ENCODE peak calls at places on chromosome 4, in eight cellular contexts. I is GM12878; V is CD8-positive, alpha-beta T cell; H is fibroblast of pulmonary artery; M is OCI-LY7; Y is astrocyte of the cerebellum; T is MM.1S; G is astrocyte of the spinal cord. A is an unnamed sample.

GRCh38 chr4:76733380-76733779 is 164.6 kb downstream of the SOWAHB start:
- DNase-seq in I (no peak), V (no peak), H (no peak), M (no peak), Y (no peak), T (peak), G (no peak), A (peak)

GRCh38 chr4:74874785-74875367 is 58.0 kb upstream of the PARM1 start:
- DNase-seq in I (peak), V (no peak), H (peak), M (peak), Y (peak), T (peak), G (peak), A (peak)

GRCh38 chr4:141195095-141195707 is 25.5 kb upstream of the ZNF330 start:
- DNase-seq in I (no peak), V (no peak), H (no peak), M (no peak), Y (no peak), T (no peak), G (no peak), A (no peak)

GRCh38 chr4:123418486-123418931 is 21.9 kb downstream of the SPRY1 start:
- DNase-seq in I (no peak), V (no peak), H (peak), M (peak), Y (peak), T (peak), G (peak), A (peak)

GRCh38 chr4:97987019-97987648 is 156.1 kb downstream of the STPG2 start:
- DNase-seq in I (no peak), V (no peak), H (peak), M (peak), Y (peak), T (peak), G (peak), A (peak)

GRCh38 chr4:110527156-110527555 is 51.2 kb downstream of the ENPEP start:
- DNase-seq in I (no peak), V (no peak), H (no peak), M (peak), Y (no peak), T (no peak), G (no peak), A (no peak)

GRCh38 chr4:120517966-120518365 is 404.6 kb downstream of the PRDM5 start:
- DNase-seq in I (peak), V (no peak), H (peak), M (no peak), Y (peak), T (no peak), G (peak), A (peak)

GRCh38 chr4:74598611-74599325 is 153.8 kb downstream of the AREG start:
- DNase-seq in I (no peak), V (no peak), H (peak), M (no peak), Y (no peak), T (no peak), G (no peak), A (no peak)

GRCh38 chr4:47367761-47368160 is 95.7 kb downstream of the COMMD8 start:
- DNase-seq in I (no peak), V (no peak), H (no peak), M (no peak), Y (no peak), T (no peak), G (no peak), A (no peak)
- H3K4me3 ChIP-seq in I (no peak), V (no peak), H (no peak), M (no peak), Y (no peak), T (no peak), G (no peak), A (no peak)

GRCh38 chr4:16417198-16417597 is 190.9 kb upstream of the TAPT1 start:
- DNase-seq in I (no peak), V (no peak), H (no peak), M (no peak), Y (no peak), T (no peak), G (no peak), A (no peak)

GRCh38 chr4:16411691-16412090 is 185.4 kb upstream of the TAPT1 start:
- DNase-seq in I (no peak), V (no peak), H (no peak), M (no peak), Y (no peak), T (no peak), G (no peak), A (no peak)

GRCh38 chr4:16413794-16414555 is 187.7 kb upstream of the TAPT1 start:
- DNase-seq in I (no peak), V (no peak), H (no peak), M (no peak), Y (no peak), T (no peak), G (no peak), A (no peak)

GRCh38 chr4:16418814-16419213 is 192.5 kb upstream of the TAPT1 start:
- DNase-seq in I (no peak), V (no peak), H (peak), M (no peak), Y (peak), T (no peak), G (peak), A (no peak)

DNA sequence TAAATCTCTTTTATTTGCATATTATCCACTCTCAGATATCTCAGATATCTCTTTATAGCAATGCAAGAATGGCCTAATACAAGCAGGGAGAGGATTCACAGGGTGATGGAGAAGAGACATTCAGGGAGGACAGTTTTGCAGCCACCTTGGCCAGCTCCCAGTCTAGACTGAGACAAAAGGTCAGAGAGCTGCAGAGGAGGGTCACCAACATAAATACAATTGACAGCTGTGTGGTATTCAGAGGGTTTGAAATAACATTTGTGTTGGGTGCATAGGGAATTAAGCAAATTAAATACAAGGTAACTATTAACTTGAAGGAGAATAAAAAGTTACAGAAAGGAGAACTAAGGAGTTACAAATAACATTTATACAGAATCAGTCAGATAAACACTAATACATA is 189.5 kb upstream of the TAPT1 start:
- DNase-seq in I (no peak), V (no peak), H (no peak), M (no peak), Y (no peak), T (no peak), G (no peak), A (no peak)
- TF ChIP-seq CTCF in I (no peak), V (no peak), H (no peak), M (no peak), Y (no peak), T (no peak), G (no peak), A (no peak)

DNA sequence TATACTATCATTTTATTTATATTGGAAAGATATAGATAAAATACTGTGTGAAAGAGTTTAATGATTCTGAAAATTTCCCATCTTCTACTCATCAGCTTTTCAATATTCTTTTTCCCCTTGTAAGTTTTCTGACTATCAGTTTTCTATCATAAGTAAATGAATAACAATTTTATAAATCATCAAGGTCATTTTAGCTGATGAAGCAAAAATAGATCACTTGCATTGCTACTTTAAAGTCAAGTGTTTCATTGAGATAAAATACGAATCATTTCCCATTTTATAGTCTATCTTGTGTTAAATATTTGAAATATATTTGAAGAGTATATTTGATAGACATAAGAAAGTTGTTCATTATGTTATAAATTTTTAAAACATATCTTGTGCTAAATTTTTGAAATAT is 811.0 kb upstream of the GALNTL6 start:
- DNase-seq in I (no peak), V (no peak), H (no peak), M (no peak), Y (no peak), T (no peak), G (no peak), A (no peak)
- H3K4me3 ChIP-seq in I (no peak), V (no peak), H (no peak), M (no peak), Y (no peak), T (no peak), G (no peak), A (no peak)

GRCh38 chr4:82691431-82691830 is 107.2 kb downstream of the SCD5 start:
- DNase-seq in I (no peak), V (no peak), H (no peak), M (no peak), Y (no peak), T (no peak), G (no peak), A (no peak)
- TF ChIP-seq CTCF in I (no peak), V (no peak), H (no peak), M (no peak), Y (no peak), T (no peak), G (no peak), A (no peak)

DNA sequence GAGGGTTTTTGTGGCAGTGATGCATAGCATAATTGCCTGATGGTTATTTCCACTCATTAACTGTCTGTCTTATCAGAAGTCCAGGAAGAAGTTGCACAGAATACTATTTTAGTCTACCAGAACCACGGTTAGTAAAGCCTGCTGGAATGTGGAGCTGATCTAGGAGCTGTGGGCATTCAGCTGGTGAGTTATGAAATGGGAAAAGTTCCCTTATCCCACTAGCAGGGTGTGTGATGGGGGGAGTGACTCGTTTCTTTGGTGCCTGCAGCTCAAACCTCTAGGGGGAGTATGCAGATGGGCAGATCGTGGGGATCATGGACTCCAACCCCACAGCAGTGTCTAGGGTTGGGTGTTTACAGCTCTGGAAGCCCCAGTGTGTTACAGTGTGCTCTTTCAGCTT is 305.6 kb upstream of the BOD1L1 start:
- DNase-seq in I (no peak), V (no peak), H (peak), M (no peak), Y (no peak), T (no peak), G (peak), A (no peak)
- H3K4me3 ChIP-seq in I (no peak), V (no peak), H (no peak), M (no peak), Y (no peak), T (no peak), G (no peak), A (no peak)

GRCh38 chr4:56048621-56049427 is 100.1 kb downstream of the CEP135 start:
- DNase-seq in I (peak), V (no peak), H (peak), M (peak), Y (no peak), T (peak), G (peak), A (peak)
- TF ChIP-seq CTCF in I (peak), V (no peak), H (peak), M (no peak), Y (peak), T (no peak), G (peak), A (peak)

DNA sequence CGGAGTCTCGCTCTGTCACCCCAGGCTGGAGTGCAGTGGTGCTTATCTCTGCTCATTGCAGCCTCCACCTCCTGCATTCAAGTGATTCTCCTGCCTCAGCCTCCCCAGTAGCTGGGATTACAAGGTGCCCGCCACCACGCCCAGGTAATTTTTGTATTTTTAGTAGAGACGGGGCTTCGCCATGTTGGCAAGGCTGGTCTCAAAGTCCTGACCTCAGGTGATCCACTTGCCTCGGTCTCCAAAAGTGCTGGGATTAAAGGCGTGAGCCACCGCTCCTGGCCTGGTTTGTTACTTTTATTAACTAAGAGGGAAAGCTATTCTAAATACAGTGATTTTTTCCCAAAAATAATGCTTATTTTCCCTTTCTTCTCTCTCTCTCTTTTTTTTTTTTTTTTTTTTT is 866 bp upstream of the CENPE start:
- DNase-seq in I (no peak), V (no peak), H (no peak), M (no peak), Y (no peak), T (no peak), G (no peak), A (no peak)
- H3K4me3 ChIP-seq in I (peak), V (peak), H (peak), M (peak), Y (peak), T (peak), G (peak), A (peak)

GRCh38 chr4:118972167-118972566 is 83.5 kb downstream of the SYNPO2 start:
- DNase-seq in I (no peak), V (no peak), H (no peak), M (no peak), Y (peak), T (no peak), G (no peak), A (no peak)

GRCh38 chr4:118968006-118968405 is 79.4 kb downstream of the SYNPO2 start:
- DNase-seq in I (peak), V (no peak), H (peak), M (peak), Y (peak), T (peak), G (peak), A (peak)

GRCh38 chr4:118968813-118969212 is 80.2 kb downstream of the SYNPO2 start:
- DNase-seq in I (no peak), V (no peak), H (no peak), M (no peak), Y (no peak), T (no peak), G (no peak), A (no peak)

GRCh38 chr4:118967393-118967792 is 78.7 kb downstream of the SYNPO2 start:
- DNase-seq in I (no peak), V (no peak), H (peak), M (no peak), Y (peak), T (no peak), G (peak), A (peak)

DNA sequence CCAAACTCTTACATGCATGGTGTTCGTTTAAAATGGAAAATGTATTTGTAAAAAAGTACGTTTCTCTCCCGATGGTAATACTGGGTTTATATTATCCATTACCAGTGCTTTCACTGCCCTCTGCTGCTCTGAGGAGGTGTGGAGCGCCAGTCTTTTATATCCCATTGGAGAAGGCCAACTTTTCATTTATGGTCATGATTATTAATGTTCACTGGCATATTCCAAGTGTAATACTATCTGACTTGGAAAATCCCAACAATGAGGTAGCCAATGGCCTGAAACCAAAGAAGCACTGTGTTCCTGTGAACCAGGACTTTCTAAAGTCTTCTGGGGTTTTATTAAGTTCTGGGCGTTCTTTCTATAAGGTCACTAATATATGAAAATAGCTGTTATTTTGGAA is 80.7 kb downstream of the SYNPO2 start:
- DNase-seq in I (no peak), V (no peak), H (peak), M (peak), Y (peak), T (no peak), G (peak), A (peak)
- TF ChIP-seq CTCF in I (no peak), V (no peak), H (peak), M (peak), Y (peak), T (peak), G (peak), A (peak)

DNA sequence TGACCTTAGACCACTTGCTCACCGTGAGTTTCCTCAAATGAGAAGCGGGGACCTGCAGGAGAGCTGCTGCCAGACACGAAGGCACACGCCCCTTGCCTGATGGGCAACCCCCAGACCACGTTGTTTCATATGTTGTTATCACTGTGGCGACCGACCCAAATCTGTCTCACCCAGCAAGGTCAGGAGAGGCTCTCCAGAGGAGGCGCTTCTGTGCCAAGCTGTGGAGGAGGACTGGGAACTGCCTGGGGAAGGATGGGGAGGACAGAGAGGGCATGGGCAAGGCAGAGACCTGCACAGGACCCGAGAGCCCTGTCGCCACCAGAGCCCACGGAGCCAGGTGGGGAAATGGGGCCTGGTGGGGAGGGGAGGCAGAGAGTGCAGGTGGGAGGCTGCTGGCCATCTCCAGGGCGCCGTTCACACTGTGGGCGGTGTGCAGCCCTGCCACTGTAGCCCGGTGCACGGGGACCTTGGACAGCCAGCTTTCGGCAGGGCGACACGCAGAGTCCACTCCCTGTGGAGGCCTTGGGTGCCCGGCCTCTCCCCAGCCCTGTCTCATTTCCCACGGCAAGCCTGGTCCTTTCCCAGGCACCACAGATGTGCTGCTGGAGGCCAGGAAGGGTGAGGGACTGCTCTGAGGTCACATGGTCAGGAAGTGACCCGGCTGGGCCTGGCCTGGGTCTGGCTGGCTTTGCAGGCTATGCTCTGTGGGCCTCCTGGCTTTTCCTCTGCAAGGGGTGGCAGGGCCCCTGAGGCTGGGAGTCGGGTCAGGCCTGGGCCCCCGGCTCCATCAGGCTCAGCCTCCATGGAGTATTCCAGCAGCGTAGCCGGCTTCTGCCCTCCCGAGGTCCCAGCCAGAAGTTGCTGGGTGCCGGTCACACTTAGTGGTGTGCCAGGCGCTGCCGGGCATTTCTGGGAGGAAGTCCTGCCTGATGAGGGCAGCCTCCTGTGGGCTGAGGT is 3.2 kb downstream of the HTRA3 start:
- DNase-seq in I (no peak), V (no peak), H (peak), M (no peak), Y (no peak), T (no peak), G (no peak), A (no peak)
- H3K4me3 ChIP-seq in I (no peak), V (no peak), H (no peak), M (no peak), Y (no peak), T (no peak), G (no peak), A (no peak)

A was measured in GM12865.